ENCODE peak calls at places on chromosomes 13 and 19, in seven cellular contexts. S is RPMI8226; W is Calu3; H is T47D; J is HFFc6; T is activated CD8-positive, alpha-beta memory T cell treated with anti-CD3 and anti-CD28 coated beads, Interleukin-2, amount 50 U/mL, for 4 hours; X is mucosa of descending colon. D is an unnamed sample.

GRCh38 chr13:89380101-89380500 is 1708.9 kb downstream of the SLITRK5 start:
- DNase-seq in H (no peak), W (peak; percentile 45), T (no peak), S (peak; percentile 41), J (no peak), X (no peak), D (no peak)

GRCh38 chr19:43731854-43732253 is 16.0 kb downstream of the IRGC start:
- DNase-seq in J (no peak), H (no peak), S (no peak), X (no peak), T (no peak), W (no peak), D (no peak)

GRCh38 chr13:90533866-90534265 is 813.6 kb upstream of the MIR17HG start:
- DNase-seq in T (no peak), J (no peak), H (no peak), X (no peak), W (no peak), S (no peak), D (no peak)

GRCh38 chr13:41608111-41608510 is 150.8 kb downstream of the RGCC start:
- DNase-seq in S (no peak), H (no peak), W (no peak), J (no peak), X (no peak), T (no peak), D (no peak)

GRCh38 chr19:11737964-11738745 is 591 bp downstream of the ZNF823 start:
- DNase-seq in X (peak; percentile 88), S (peak; percentile 71), T (peak; percentile 27), J (peak; percentile 12), H (no peak), W (peak; percentile 68), D (peak; percentile 26)

GRCh38 chr19:5149508-5149907 is 180.6 kb downstream of the KDM4B start:
- DNase-seq in H (no peak), S (no peak), J (no peak), W (no peak), T (no peak), X (no peak), D (no peak)

GRCh38 chr19:49337267-49338022 is 2.2 kb downstream of the CD37 start:
- DNase-seq in H (no peak), X (no peak), W (no peak), J (no peak), T (no peak), S (no peak), D (no peak)

GRCh38 chr19:38270587-38271167 is 6.3 kb downstream of the SPINT2 start:
- DNase-seq in H (no peak), X (no peak), J (peak; percentile 52), W (no peak), T (no peak), S (no peak), D (no peak)

GRCh38 chr13:91632071-91632470 is 233.7 kb downstream of the GPC5 start:
- DNase-seq in H (no peak), X (no peak), J (no peak), T (no peak), W (no peak), S (no peak), D (no peak)

GRCh38 chr13:86000546-86000945 is 201.3 kb upstream of the SLITRK6 start:
- DNase-seq in H (no peak), X (no peak), J (no peak), S (no peak), W (no peak), T (no peak), D (no peak)